ENCODE peak calls at places on chromosomes 13 and 19, in four cellular contexts. K is AG09309, J is psoas muscle, N is WERI-Rb-1. A is an unnamed sample.

GRCh38 chr13:69474286-69474685 is 633.3 kb upstream of the ATXN8OS start:
- DNase-seq in K (no peak), J (no peak), N (no peak), A (peak)

GRCh38 chr13:79011179-79011578 is 352.2 kb upstream of the OBI1 start:
- DNase-seq in N (no peak), J (no peak), K (no peak), A (no peak)

GRCh38 chr13:108549989-108550388 is 79.4 kb upstream of the MYO16 start:
- DNase-seq in J (no peak), K (no peak), N (no peak), A (no peak)

GRCh38 chr19:56823417-56823816 is 17.1 kb downstream of the PEG3 start:
- DNase-seq in J (no peak), K (no peak), N (no peak), A (no peak)

GRCh38 chr13:105442941-105443340 is 1092.5 kb downstream of the EFNB2 start:
- DNase-seq in N (no peak), K (peak), J (no peak), A (peak)

GRCh38 chr19:3642987-3643386 is 16.4 kb upstream of the CACTIN start:
- DNase-seq in K (no peak), J (no peak), N (peak), A (peak)

GRCh38 chr19:33147538-33147937 is 15.6 kb downstream of the WDR88 start:
- DNase-seq in J (no peak), K (no peak), N (no peak), A (no peak)

GRCh38 chr19:30754162-30754561 is 382.0 kb downstream of the ZNF536 start:
- DNase-seq in K (no peak), N (no peak), J (no peak), A (no peak)

DNA sequence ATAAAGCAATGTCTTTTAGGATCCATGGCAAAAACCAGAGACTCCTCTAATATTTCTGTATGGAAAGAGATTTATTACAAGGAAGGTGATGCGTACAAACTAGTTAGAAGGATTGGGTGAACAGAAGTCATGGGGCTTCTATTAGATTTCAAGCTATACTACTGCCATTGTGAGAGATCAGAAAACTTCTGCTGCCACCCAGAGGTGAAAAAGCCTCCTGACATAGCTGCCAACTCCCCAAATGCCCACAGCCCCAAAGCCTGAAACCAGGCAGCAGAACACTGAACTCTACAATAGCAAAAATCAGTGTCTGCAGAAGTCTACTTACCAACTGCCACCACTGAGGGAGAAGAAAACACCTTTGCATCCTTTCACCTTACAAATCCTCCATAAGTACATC is 379.0 kb upstream of the MIR17HG start:
- DNase-seq in J (no peak), N (peak), K (no peak), A (peak)
- TF ChIP-seq CTCF in J (no peak), N (peak), K (no peak), A (peak)

GRCh38 chr19:5395996-5396939 is 55.7 kb upstream of the PTPRS start:
- DNase-seq in J (no peak), N (peak), K (no peak), A (no peak)
- TF ChIP-seq CTCF in J (no peak), N (no peak), K (no peak), A (no peak)

DNA sequence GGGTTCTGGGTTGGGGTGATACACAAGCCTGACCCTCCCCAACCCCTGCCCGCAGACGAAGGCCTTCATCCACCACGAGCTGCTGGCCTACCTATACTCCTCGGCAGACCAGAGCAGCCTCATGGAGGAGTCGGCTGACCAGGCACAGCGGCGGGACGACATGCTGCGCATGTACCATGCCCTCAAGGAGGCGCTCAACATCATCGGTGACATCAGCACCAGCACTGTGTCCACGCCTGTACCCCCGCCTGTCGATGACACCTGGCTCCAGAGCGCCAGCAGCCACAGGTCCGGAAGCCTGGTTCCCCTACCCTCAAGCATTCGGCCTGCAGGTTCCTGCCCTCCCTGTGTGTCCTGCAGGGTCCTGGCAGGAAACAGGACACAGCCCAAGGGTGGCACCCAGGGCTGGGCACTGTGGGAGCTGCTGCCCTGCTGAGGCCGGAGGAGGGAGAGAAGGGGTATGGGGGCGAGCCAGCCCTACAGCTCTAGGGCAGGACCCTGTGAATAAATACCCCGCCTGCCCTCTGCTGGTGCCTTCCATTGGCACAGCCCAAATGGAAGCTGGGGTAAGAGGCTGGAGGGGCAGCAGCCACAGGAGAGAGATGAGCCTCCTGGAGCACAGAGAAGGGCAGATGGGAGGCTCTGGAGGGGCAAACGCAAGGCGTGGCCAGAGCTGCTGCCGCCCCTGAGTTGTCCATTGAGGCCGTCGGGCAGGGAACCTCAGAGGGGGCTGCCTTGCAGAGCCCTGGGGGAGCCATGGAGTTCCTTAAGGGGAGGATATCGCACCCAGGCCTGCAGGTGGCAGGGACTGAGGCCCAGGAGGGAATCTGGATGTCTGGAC is 6.8 kb downstream of the TMED1 start:
- DNase-seq in K (no peak), J (no peak), N (peak), A (no peak)
- TF ChIP-seq CTCF in K (peak), J (no peak), N (peak), A (no peak)

GRCh38 chr13:28805193-28805819 is 14.8 kb upstream of the MTUS2 start:
- DNase-seq in N (peak), J (no peak), K (no peak), A (no peak)
- TF ChIP-seq CTCF in N (peak), J (no peak), K (peak), A (peak)

GRCh38 chr19:18645035-18645511 is 8.2 kb downstream of the KLHL26 start:
- DNase-seq in K (no peak), J (no peak), N (no peak), A (no peak)

GRCh38 chr19:18647371-18647767 is 10.5 kb downstream of the KLHL26 start:
- DNase-seq in J (no peak), N (no peak), K (no peak), A (no peak)

GRCh38 chr19:18647807-18648206 is 11.0 kb downstream of the KLHL26 start:
- DNase-seq in K (no peak), J (no peak), N (no peak), A (no peak)

GRCh38 chr19:18646535-18647370 is 9.9 kb downstream of the KLHL26 start:
- DNase-seq in K (no peak), N (no peak), J (no peak), A (no peak)

DNA sequence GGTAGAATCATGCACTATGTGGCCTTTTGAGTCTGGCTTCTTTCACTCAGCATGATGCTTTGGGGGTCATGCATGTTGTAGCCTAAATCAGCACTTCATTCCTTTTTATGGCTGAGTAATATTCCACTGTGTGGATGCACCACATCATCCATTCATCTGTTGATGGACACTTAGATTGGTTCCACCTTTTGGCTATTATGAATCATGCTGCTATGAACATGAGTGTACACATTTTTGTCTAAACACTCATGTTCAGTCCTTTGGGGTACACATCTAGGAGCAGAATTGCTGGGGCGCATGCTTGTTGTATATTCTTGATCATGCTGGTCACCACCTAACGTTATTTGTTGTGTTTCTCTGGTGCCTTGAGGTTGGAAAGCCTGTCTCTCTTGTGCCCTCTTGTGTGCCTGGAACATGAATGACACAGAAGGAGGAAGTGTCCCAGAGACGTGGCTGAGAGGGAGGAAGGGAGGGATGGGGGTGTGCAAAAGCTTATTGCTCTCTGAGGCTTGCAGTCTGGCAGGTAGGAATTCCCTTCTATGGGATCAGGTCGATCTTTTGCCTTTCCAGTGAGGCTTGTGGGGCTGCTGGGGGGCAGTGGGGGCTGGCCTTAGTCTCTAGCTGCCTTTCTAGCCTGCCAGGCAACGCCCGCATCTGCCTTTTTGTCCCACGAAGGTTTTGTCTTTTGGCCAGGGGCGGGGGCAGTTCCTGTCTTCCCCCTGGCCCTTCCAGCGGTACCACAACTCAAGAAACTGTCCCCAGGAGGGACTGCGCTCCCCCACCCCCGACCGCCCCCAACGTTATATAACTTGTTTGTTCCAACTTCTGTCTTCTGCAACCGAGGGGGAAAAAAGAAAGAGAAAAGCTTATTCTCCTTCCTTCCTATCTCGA is 7.6 kb downstream of the KLHL26 start:
- DNase-seq in J (no peak), K (no peak), N (no peak), A (no peak)
- TF ChIP-seq CTCF in J (no peak), K (no peak), N (no peak), A (no peak)

GRCh38 chr19:34961775-34962174 is 2.3 kb downstream of the ZNF792 start:
- DNase-seq in K (no peak), N (no peak), J (no peak), A (no peak)
- TF ChIP-seq CTCF in K (no peak), N (no peak), J (no peak), A (no peak)

GRCh38 chr19:23785982-23786381 is 27.3 kb upstream of the ZNF681 start:
- DNase-seq in K (no peak), J (no peak), N (no peak), A (no peak)

GRCh38 chr19:23783634-23784033 is 24.9 kb upstream of the ZNF681 start:
- DNase-seq in J (no peak), K (no peak), N (no peak), A (no peak)

GRCh38 chr19:23787106-23787505 is 28.4 kb upstream of the ZNF681 start:
- DNase-seq in J (no peak), K (peak), N (no peak), A (no peak)

GRCh38 chr19:23788415-23788814 is 29.7 kb upstream of the ZNF681 start:
- DNase-seq in J (no peak), K (no peak), N (no peak), A (no peak)

DNA sequence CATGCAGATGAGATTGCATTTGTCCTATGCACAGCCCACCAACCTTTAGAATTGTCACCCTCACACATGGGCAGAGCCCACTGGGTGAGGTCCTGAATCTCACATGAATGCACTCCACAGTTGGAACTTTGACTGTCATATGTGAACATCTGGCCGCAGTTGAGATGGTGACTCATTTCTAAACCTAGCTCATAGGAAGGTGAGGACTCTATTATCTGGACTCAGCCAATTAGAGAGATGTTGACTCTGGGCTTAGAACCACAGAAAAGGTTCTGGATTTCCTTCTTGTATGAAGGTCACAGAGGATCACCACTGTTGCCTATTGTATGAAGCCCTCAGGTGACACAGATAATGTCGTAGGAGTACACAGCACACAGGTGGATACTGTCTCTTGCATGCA is 25.6 kb upstream of the ZNF681 start:
- DNase-seq in N (no peak), J (no peak), K (no peak), A (no peak)
- TF ChIP-seq CTCF in N (no peak), J (no peak), K (no peak), A (no peak)